ENCODE peak calls at places on chromosomes 6 and 20, in six cellular contexts. B, W, N, X, M and S are unnamed samples.

GRCh38 chr6:22673474-22673873 is 104.1 kb downstream of the HDGFL1 start:
- DNase-seq in B (no peak), W (no peak), N (no peak), X (no peak), M (no peak), S (no peak)

GRCh38 chr20:2312876-2313275 is 17.1 kb downstream of the TGM3 start:
- DNase-seq in B (no peak), W (peak), N (no peak), X (no peak), M (no peak), S (no peak)

GRCh38 chr6:20706293-20707165 is 172.3 kb downstream of the CDKAL1 start:
- DNase-seq in B (no peak), W (peak), N (peak), X (no peak), M (no peak), S (no peak)

GRCh38 chr6:9516207-9516606 is 898.7 kb downstream of the TFAP2A start:
- DNase-seq in B (peak), W (peak), N (no peak), X (peak), M (no peak), S (no peak)

GRCh38 chr20:32114305-32114960 is 4.9 kb downstream of the TM9SF4 start:
- DNase-seq in B (no peak), W (no peak), N (no peak), X (no peak), M (no peak), S (no peak)

GRCh38 chr6:2861071-2861821 is 19.6 kb upstream of the SERPINB1 start:
- DNase-seq in B (no peak), W (no peak), N (no peak), X (no peak), M (no peak), S (no peak)

GRCh38 chr6:166691199-166691598 is 64.1 kb upstream of the RPS6KA2 start:
- DNase-seq in B (no peak), W (peak), N (no peak), X (no peak), M (no peak), S (no peak)

GRCh38 chr6:46651766-46652165 is 852 bp downstream of the CYP39A1 start:
- DNase-seq in B (no peak), W (no peak), N (peak), X (no peak), M (no peak), S (no peak)

GRCh38 chr20:23010096-23010495 is 25.0 kb upstream of the SSTR4 start:
- DNase-seq in B (no peak), W (no peak), N (no peak), X (no peak), M (no peak), S (no peak)

GRCh38 chr6:153965996-153966395 is 73.0 kb upstream of the OPRM1 start:
- DNase-seq in B (no peak), W (peak), N (no peak), X (no peak), M (no peak), S (no peak)

GRCh38 chr6:86937219-86938079 is at the start of gene HTR1E:
- DNase-seq in B (peak), W (peak), N (peak), X (peak), M (peak), S (no peak)

GRCh38 chr20:20561172-20561571 is 151.3 kb downstream of the RALGAPA2 start:
- DNase-seq in B (no peak), W (no peak), N (no peak), X (no peak), M (no peak), S (no peak)

GRCh38 chr20:57213924-57214323 is 52.5 kb downstream of the BMP7 start:
- DNase-seq in B (no peak), W (no peak), N (no peak), X (no peak), M (no peak), S (no peak)

GRCh38 chr6:166947251-166947650 is 9.1 kb downstream of the RNASET2 start:
- DNase-seq in B (no peak), W (no peak), N (no peak), X (no peak), M (no peak), S (no peak)

GRCh38 chr6:76439811-76440210 is 367.3 kb upstream of the IMPG1 start:
- DNase-seq in B (no peak), W (no peak), N (no peak), X (no peak), M (no peak), S (no peak)

GRCh38 chr6:127177030-127177928 is 58.8 kb downstream of the RSPO3 start:
- DNase-seq in B (no peak), W (peak), N (no peak), X (no peak), M (no peak), S (no peak)

GRCh38 chr20:43863821-43864544 is 50.7 kb upstream of the TOX2 start:
- DNase-seq in B (no peak), W (no peak), N (no peak), X (no peak), M (no peak), S (no peak)

GRCh38 chr6:11692451-11693376 is 85.9 kb downstream of the ADTRP start:
- DNase-seq in B (no peak), W (no peak), N (no peak), X (no peak), M (no peak), S (no peak)

GRCh38 chr20:56422824-56423189 is 10.7 kb downstream of the CASS4 start:
- DNase-seq in B (no peak), W (no peak), N (no peak), X (peak), M (no peak), S (no peak)

GRCh38 chr6:21826031-21826430 is 232.5 kb downstream of the SOX4 start:
- DNase-seq in B (no peak), W (no peak), N (no peak), X (peak), M (no peak), S (no peak)

GRCh38 chr20:1721687-1722512 is 64.3 kb upstream of the SIRPG start:
- DNase-seq in B (no peak), W (peak), N (no peak), X (peak), M (no peak), S (no peak)

GRCh38 chr20:4122931-4123330 is 107.6 kb upstream of the RNF24 start:
- DNase-seq in B (no peak), W (no peak), N (no peak), X (no peak), M (no peak), S (no peak)

GRCh38 chr6:1396952-1397868 is 7.8 kb downstream of the FOXF2 start:
- DNase-seq in B (peak), W (peak), N (peak), X (peak), M (peak), S (peak)

GRCh38 chr6:161748535-161749386 is 474.9 kb upstream of the AGPAT4 start:
- DNase-seq in B (peak), W (peak), N (no peak), X (peak), M (peak), S (no peak)

GRCh38 chr20:20551409-20551808 is 161.0 kb downstream of the RALGAPA2 start:
- DNase-seq in B (no peak), W (no peak), N (peak), X (no peak), M (no peak), S (no peak)